ENCODE peak calls at places on chromosomes 5 and 9, in six cellular contexts. K, H, N, F, G and P are unnamed samples.

GRCh38 chr5:127080001-127080478 is 6.7 kb upstream of the C5orf63 start:
- DNase-seq in K (no peak), H (no peak), N (no peak), F (no peak), G (no peak), P (no peak)

GRCh38 chr5:57495688-57496087 is 13.1 kb upstream of the ACTBL2 start:
- DNase-seq in K (no peak), H (no peak), N (no peak), F (no peak), G (no peak), P (no peak)

GRCh38 chr5:151141535-151141934 is 16.0 kb downstream of the ANXA6 start:
- DNase-seq in K (peak; percentile 50), H (peak; percentile 39), N (no peak), F (no peak), G (no peak), P (peak; percentile 46)

GRCh38 chr9:97755618-97756267 is 58.6 kb upstream of the XPA start:
- DNase-seq in K (no peak), H (no peak), N (no peak), F (no peak), G (no peak), P (no peak)

GRCh38 chr5:180286-180918 is 10.9 kb upstream of the LRRC14B start:
- DNase-seq in K (no peak), H (no peak), N (no peak), F (no peak), G (no peak), P (no peak)

GRCh38 chr5:152271420-152271819 is 133.7 kb downstream of the NMUR2 start:
- DNase-seq in K (no peak), H (no peak), N (no peak), F (no peak), G (peak; percentile 15), P (no peak)

GRCh38 chr9:114061830-114062474 is 16.1 kb downstream of the AMBP start:
- DNase-seq in K (no peak), H (no peak), N (no peak), F (no peak), G (no peak), P (no peak)

GRCh38 chr5:177327539-177328522 is 16.1 kb upstream of the MXD3 start:
- DNase-seq in K (no peak), H (no peak), N (no peak), F (no peak), G (peak; percentile 29), P (no peak)

GRCh38 chr5:110807174-110807573 is 68.4 kb downstream of the SLC25A46 start:
- DNase-seq in K (no peak), H (no peak), N (no peak), F (no peak), G (no peak), P (no peak)

GRCh38 chr5:35031276-35031675 is 16.5 kb downstream of the AGXT2 start:
- DNase-seq in K (no peak), H (no peak), N (no peak), F (no peak), G (peak; percentile 78), P (no peak)

GRCh38 chr5:68479524-68479923 is 264.0 kb downstream of the PIK3R1 start:
- DNase-seq in K (no peak), H (no peak), N (no peak), F (no peak), G (no peak), P (no peak)

GRCh38 chr9:81207651-81208050 is 481.7 kb downstream of the TLE1 start:
- DNase-seq in K (no peak), H (no peak), N (no peak), F (no peak), G (no peak), P (no peak)

GRCh38 chr5:172110921-172111873 is 76.8 kb downstream of the STK10 start:
- DNase-seq in K (peak; percentile 75), H (peak; percentile 71), N (no peak), F (no peak), G (peak; percentile 74), P (peak; percentile 67)

GRCh38 chr5:154284433-154284832 is 93.9 kb downstream of the GALNT10 start:
- DNase-seq in K (no peak), H (no peak), N (no peak), F (no peak), G (no peak), P (no peak)

GRCh38 chr5:147966326-147966725 is 60.0 kb upstream of the C5orf46 start:
- DNase-seq in K (no peak), H (no peak), N (no peak), F (no peak), G (no peak), P (no peak)

GRCh38 chr5:175713930-175714329 is 56.1 kb downstream of the HRH2 start:
- DNase-seq in K (no peak), H (no peak), N (no peak), F (no peak), G (no peak), P (no peak)

GRCh38 chr5:10590226-10591047 is 26.6 kb downstream of the ANKRD33B start:
- DNase-seq in K (no peak), H (no peak), N (peak; percentile 25), F (no peak), G (peak; percentile 89), P (no peak)

GRCh38 chr5:118984602-118985001 is 3.7 kb downstream of the DTWD2 start:
- DNase-seq in K (no peak), H (no peak), N (no peak), F (no peak), G (peak; percentile 54), P (no peak)

GRCh38 chr9:34651876-34652602 is at the start of gene IL11RA:
- DNase-seq in K (no peak), H (peak; percentile 15), N (peak; percentile 71), F (no peak), G (peak; percentile 92), P (no peak)

GRCh38 chr9:109108318-109108717 is 11.4 kb downstream of the TMEM245 start:
- DNase-seq in K (no peak), H (no peak), N (no peak), F (no peak), G (peak; percentile 87), P (no peak)

GRCh38 chr5:133050500-133050899 is 1.3 kb upstream of the HSPA4 start:
- DNase-seq in K (no peak), H (no peak), N (no peak), F (no peak), G (no peak), P (no peak)

GRCh38 chr5:170495796-170496195 is 8.0 kb upstream of the KCNIP1 start:
- DNase-seq in K (no peak), H (no peak), N (no peak), F (no peak), G (no peak), P (no peak)

GRCh38 chr5:131926168-131926567 is 19.3 kb downstream of the MEIKIN start:
- DNase-seq in K (no peak), H (no peak), N (no peak), F (no peak), G (no peak), P (no peak)

GRCh38 chr9:103410059-103410458 is 414.9 kb downstream of the CYLC2 start:
- DNase-seq in K (no peak), H (no peak), N (no peak), F (no peak), G (peak; percentile 10), P (no peak)

GRCh38 chr9:136147890-136148714 is 29.4 kb upstream of the TMEM250 start:
- DNase-seq in K (no peak), H (no peak), N (peak; percentile 40), F (no peak), G (no peak), P (no peak)

GRCh38 chr5:61603211-61603908 is 271.3 kb downstream of the ZSWIM6 start:
- DNase-seq in K (no peak), H (no peak), N (no peak), F (no peak), G (no peak), P (no peak)

GRCh38 chr9:23821400-23822181 is 4.4 kb downstream of the ELAVL2 start:
- DNase-seq in K (no peak), H (no peak), N (peak; percentile 49), F (no peak), G (no peak), P (no peak)

GRCh38 chr5:61004448-61004847 is 59.4 kb downstream of the NDUFAF2 start:
- DNase-seq in K (no peak), H (no peak), N (no peak), F (no peak), G (no peak), P (no peak)